ENCODE peak calls at places on chromosomes 7 and 10, in nine cellular contexts. A is ovary, S is upper lobe of left lung, E is tibial nerve, W is A549, D is stomach, B is K562, O is GM12878, U is SK-N-SH. J is an unnamed sample.
A peak's percentile ranks its signal among the peaks of the same experiment; 100 is the strongest.

GRCh38 chr7:1707756-1708611 is 37.9 kb downstream of the ELFN1 start:
- DNase-seq in A (no peak), S (no peak), E (no peak), W (no peak), D (no peak), B (no peak), O (no peak), U (peak; percentile 48), J (no peak)

GRCh38 chr10:86385806-86386205 is 19.2 kb upstream of the GRID1 start:
- DNase-seq in A (no peak), S (no peak), E (no peak), W (no peak), D (no peak), B (no peak), O (no peak), U (no peak), J (peak; percentile 40)

GRCh38 chr7:13496971-13497370 is 492.5 kb downstream of the ETV1 start:
- DNase-seq in A (no peak), S (no peak), E (no peak), W (no peak), D (no peak), B (no peak), O (no peak), U (no peak), J (no peak)

GRCh38 chr10:28632597-28632940 is 44.8 kb upstream of the BAMBI start:
- DNase-seq in A (no peak), S (no peak), E (no peak), W (no peak), D (no peak), B (no peak), O (no peak), U (no peak), J (no peak)

GRCh38 chr7:14596421-14596820 is 306.1 kb downstream of the DGKB start:
- DNase-seq in A (no peak), S (no peak), E (no peak), W (no peak), D (no peak), B (no peak), O (no peak), U (no peak), J (no peak)

GRCh38 chr10:100710151-100710871 is 35.1 kb upstream of the PAX2 start:
- DNase-seq in A (no peak), S (peak; percentile 84), E (no peak), W (no peak), D (no peak), B (peak; percentile 12), O (no peak), U (peak; percentile 90), J (no peak)

GRCh38 chr10:14102056-14102455 is 228.7 kb downstream of the FRMD4A start:
- DNase-seq in A (no peak), S (no peak), E (no peak), W (no peak), D (no peak), B (no peak), O (no peak), U (no peak), J (no peak)

GRCh38 chr7:110075450-110075849 is 1015.5 kb upstream of the LRRN3 start:
- DNase-seq in A (no peak), S (no peak), E (no peak), W (no peak), D (no peak), B (no peak), O (no peak), U (no peak), J (no peak)

GRCh38 chr7:149776305-149776704 is 2.9 kb upstream of the ZNF467 start:
- DNase-seq in A (no peak), S (peak; percentile 76), E (no peak), W (no peak), D (peak; percentile 68), B (no peak), O (no peak), U (peak; percentile 86), J (peak; percentile 84)

GRCh38 chr7:149775176-149775556 is 1.8 kb upstream of the ZNF467 start:
- DNase-seq in A (no peak), S (no peak), E (no peak), W (no peak), D (no peak), B (no peak), O (no peak), U (no peak), J (no peak)

GRCh38 chr7:149773446-149774236 is at the start of gene ZNF467:
- DNase-seq in A (peak; percentile 84), S (peak; percentile 91), E (peak; percentile 39), W (peak; percentile 57), D (peak; percentile 78), B (peak; percentile 88), O (no peak), U (peak; percentile 73), J (peak; percentile 90)

GRCh38 chr7:149772821-149773425 is 465 bp downstream of the ZNF467 start:
- DNase-seq in A (peak; percentile 30), S (peak; percentile 91), E (no peak), W (no peak), D (peak; percentile 44), B (peak; percentile 82), O (no peak), U (no peak), J (no peak)

DNA sequence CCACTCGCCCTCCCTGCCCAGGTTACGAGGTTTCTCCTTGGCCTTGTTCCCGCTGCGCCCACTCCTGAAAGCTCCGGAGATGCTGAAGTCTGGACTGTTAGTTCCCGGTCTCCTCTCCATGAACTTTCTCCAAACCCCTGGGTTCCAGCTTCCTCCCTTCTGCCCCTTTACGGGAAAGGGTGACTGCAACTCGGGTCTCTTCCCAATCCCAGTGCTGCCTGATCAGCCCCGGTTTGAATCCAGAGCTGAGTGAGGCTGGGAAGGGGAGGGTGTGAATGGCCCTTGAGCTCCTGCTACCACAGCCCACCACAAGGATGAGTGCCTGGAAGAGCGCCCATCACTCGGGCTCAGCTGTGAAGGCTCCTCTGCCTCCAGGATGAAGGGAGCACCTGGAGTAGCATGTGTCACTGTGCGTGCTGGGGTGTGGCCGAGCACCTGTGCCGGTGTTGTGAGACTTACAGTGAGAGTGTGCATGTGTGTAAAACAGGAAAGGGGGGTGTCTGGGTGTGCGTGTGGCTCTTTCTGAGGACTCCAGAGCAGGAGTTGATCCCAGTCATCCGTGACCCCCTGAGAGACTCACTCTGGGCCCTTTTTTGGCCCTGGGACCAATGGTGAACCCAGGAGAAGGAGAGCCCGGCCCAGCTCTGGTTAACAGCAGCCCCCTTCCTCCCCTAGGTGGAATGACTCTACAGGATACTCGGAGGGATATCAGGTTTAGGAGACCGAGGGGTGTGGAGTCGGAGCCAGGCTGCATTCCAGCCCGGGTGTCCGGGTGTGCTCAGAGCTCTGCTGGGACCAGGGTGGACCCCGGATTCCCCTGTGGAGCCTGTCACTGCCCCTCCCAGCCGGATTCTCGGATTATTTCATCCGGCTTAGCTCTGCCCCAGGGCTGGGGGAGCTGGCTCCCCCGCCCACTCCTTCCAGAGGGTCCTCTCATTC is 1.1 kb upstream of the ZNF467 start:
- DNase-seq in A (peak; percentile 25), S (peak; percentile 51), E (no peak), W (peak; percentile 11), D (no peak), B (no peak), O (no peak), U (no peak), J (no peak)
- H3K4me3 ChIP-seq in A (peak overlapping the region; percentile 52), S (peak overlapping the region; percentile 64), E (peak overlapping the region; percentile 78), W (peak overlapping the region; percentile 90), D (peak overlapping the region; percentile 78), B (no peak overlapping the region), O (no peak overlapping the region), U (no peak overlapping the region), J (peak overlapping the region; percentile 82)

DNA sequence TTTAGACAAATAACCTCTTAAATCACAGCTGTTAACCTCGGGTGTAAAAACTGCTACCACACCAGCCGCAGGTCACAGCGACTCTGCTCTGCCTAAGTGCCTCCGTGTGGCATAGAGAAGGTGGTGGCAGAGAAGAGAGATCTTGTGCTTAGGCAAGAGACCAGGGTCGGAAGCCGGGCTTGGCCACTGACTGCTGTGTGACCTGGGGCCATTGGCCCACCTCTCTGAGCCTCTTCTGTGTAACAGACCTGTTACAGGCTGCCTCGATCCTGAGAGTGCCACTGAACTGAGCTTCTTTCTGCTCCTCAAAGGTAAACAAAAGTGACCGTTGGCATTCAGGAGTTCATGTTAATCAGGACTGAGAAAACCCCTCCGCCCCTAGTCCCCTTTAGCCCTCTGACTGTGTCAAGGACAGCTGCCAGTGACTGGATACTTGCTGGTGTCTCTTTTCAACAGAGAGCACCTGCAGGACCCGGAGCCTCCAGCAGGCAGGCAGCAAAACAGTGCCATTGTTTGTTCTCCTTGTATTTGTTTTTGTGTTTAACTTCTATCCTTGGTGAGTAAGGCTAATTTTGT is 36.5 kb downstream of the ZMIZ1 start:
- DNase-seq in A (no peak), S (no peak), E (no peak), W (no peak), D (no peak), B (no peak), O (no peak), U (no peak), J (no peak)
- TF ChIP-seq EP300 in A (no peak), S (no peak), E (no peak), W (no peak), D (no peak), B (no peak), O (no peak), U (no peak), J (no peak)

DNA sequence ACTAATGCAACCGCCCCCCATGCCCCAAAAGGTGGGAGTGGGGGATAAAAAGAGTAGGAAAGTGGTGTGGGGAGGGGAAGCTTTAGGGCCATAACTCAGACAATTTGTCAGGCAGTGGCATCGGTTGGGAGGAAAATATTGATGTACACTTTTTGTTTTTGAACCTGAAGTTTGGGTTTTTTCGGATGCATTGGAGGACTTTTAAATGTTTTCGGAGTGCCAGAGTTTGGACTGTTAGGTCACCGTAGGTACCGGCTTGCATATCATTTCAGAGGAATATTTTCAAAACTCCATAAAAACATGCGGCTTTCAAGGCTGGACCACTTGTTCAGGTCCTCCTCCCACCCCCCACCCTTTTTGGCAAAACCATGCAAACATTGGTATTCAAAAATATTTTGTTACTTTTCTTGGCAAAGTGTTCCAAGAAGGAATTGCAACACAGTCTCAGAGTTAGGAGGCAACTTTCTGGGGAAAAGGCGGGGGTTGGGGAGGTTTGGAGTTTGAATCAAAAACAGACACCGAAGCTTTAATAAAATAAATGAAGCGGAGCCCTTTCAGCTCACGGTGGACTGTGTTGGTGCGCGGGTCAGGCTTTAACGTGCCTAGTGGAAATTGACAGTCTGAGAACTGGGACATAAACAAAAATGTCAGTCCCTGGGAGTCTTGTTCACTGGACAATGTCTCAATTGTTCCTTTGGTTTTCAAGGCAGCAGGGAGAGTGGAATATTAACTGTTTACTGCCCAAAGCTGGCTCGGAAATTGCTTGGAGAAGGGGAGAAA is 109.1 kb downstream of the TCF7L2 start:
- DNase-seq in A (peak; percentile 63), S (no peak), E (no peak), W (no peak), D (no peak), B (no peak), O (no peak), U (peak; percentile 29), J (peak; percentile 81)
- H3K4me3 ChIP-seq in A (peak overlapping the region; percentile 6), S (no peak overlapping the region), E (peak overlapping the region; percentile 41), W (peak overlapping the region; percentile 23), D (peak overlapping the region; percentile 11), B (no peak overlapping the region), O (no peak overlapping the region), U (peak overlapping the region; percentile 54), J (peak overlapping the region; percentile 16)

GRCh38 chr7:141674201-141674671 is 27.7 kb downstream of the DENND11 start:
- DNase-seq in A (no peak), S (no peak), E (no peak), W (peak; percentile 60), D (no peak), B (no peak), O (no peak), U (no peak), J (no peak)

GRCh38 chr7:141674702-141675101 is 27.3 kb downstream of the DENND11 start:
- DNase-seq in A (no peak), S (no peak), E (no peak), W (no peak), D (no peak), B (peak; percentile 52), O (no peak), U (peak; percentile 61), J (no peak)

GRCh38 chr7:141679014-141679413 is 23.0 kb downstream of the DENND11 start:
- DNase-seq in A (no peak), S (no peak), E (no peak), W (no peak), D (no peak), B (no peak), O (no peak), U (no peak), J (no peak)

GRCh38 chr7:141675431-141676210 is 26.3 kb downstream of the DENND11 start:
- DNase-seq in A (no peak), S (no peak), E (no peak), W (no peak), D (no peak), B (no peak), O (no peak), U (no peak), J (no peak)

DNA sequence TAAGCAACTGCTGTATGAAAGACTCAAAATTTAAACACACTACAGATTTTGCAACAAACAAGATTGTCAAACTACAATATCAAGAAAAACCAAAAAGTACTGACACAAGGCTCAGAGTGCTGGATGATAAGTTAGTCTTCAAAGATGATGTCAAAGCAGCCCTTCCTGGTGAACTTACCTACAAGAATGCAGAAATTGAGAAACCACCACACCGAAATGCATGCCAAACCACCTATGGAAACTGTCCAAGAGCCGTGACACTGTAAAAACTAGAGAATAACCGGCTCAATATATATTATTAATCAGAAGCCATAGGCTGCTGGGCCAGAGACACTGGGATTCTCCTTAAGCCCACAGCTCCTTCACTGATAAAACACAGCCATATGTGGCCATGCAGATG is 25.3 kb downstream of the DENND11 start:
- DNase-seq in A (no peak), S (no peak), E (no peak), W (no peak), D (no peak), B (no peak), O (no peak), U (no peak), J (no peak)
- TF ChIP-seq EP300 in A (no peak), S (no peak), E (no peak), W (no peak), D (no peak), B (no peak), O (no peak), U (no peak), J (no peak)